ENCODE peak calls at places on chromosome 14, in six cellular contexts. Y is GM12878, D is GM12891, X is HepG2, L is H1, R is K562. N is an unnamed sample.

GRCh38 chr14:50059773-50060629 is 56.4 kb downstream of the VCPKMT start:
- DNase-seq in Y (no peak), D (no peak), X (peak; percentile 42), L (no peak), R (no peak), N (no peak)

GRCh38 chr14:52551696-52552062 is 626 bp downstream of the TXNDC16 start:
- DNase-seq in Y (no peak), D (no peak), X (peak; percentile 32), L (no peak), R (no peak), N (no peak)

GRCh38 chr14:73251516-73252215 is 14.4 kb downstream of the PAPLN start:
- DNase-seq in Y (no peak), D (no peak), X (no peak), L (no peak), R (no peak), N (no peak)

GRCh38 chr14:51563560-51563959 is 88.2 kb upstream of the FRMD6 start:
- DNase-seq in Y (no peak), D (no peak), X (no peak), L (no peak), R (no peak), N (no peak)

GRCh38 chr14:68659021-68659931 is 133.6 kb downstream of the ZFP36L1 start:
- DNase-seq in Y (no peak), D (no peak), X (no peak), L (peak; percentile 42), R (no peak), N (no peak)

GRCh38 chr14:72610831-72611200 is 283.1 kb downstream of the DPF3 start:
- DNase-seq in Y (no peak), D (no peak), X (no peak), L (peak; percentile 20), R (no peak), N (no peak)

GRCh38 chr14:62914025-62914424 is 131.2 kb downstream of the KCNH5 start:
- DNase-seq in Y (no peak), D (no peak), X (no peak), L (no peak), R (no peak), N (no peak)

GRCh38 chr14:29462271-29462670 is 465.4 kb downstream of the PRKD1 start:
- DNase-seq in Y (no peak), D (no peak), X (no peak), L (no peak), R (no peak), N (no peak)

GRCh38 chr14:91413547-91414474 is 3.8 kb downstream of the CCDC88C start:
- DNase-seq in Y (no peak), D (no peak), X (no peak), L (peak; percentile 87), R (no peak), N (no peak)

GRCh38 chr14:93688239-93688666 is 100.0 kb downstream of the PRIMA1 start:
- DNase-seq in Y (no peak), D (no peak), X (no peak), L (peak; percentile 66), R (no peak), N (no peak)

GRCh38 chr14:61586539-61587396 is 108.5 kb upstream of the HIF1A start:
- DNase-seq in Y (no peak), D (no peak), X (no peak), L (peak; percentile 13), R (no peak), N (no peak)

GRCh38 chr14:103581954-103582703 is 19.4 kb downstream of the COA8 start:
- DNase-seq in Y (no peak), D (no peak), X (no peak), L (no peak), R (no peak), N (no peak)

GRCh38 chr14:80865565-80865964 is 76.0 kb downstream of the CEP128 start:
- DNase-seq in Y (no peak), D (no peak), X (no peak), L (no peak), R (no peak), N (no peak)

GRCh38 chr14:81453166-81453766 is 53.1 kb upstream of the STON2 start:
- DNase-seq in Y (no peak), D (peak; percentile 30), X (peak; percentile 47), L (peak; percentile 74), R (peak; percentile 42), N (peak; percentile 23)

GRCh38 chr14:104928391-104929133 is 3.9 kb downstream of the PLD4 start:
- DNase-seq in Y (no peak), D (no peak), X (no peak), L (no peak), R (no peak), N (no peak)

GRCh38 chr14:75025082-75025481 is 22.4 kb downstream of the EIF2B2 start:
- DNase-seq in Y (no peak), D (no peak), X (no peak), L (no peak), R (no peak), N (no peak)

GRCh38 chr14:103023881-103024473 is 33.4 kb downstream of the CDC42BPB start:
- DNase-seq in Y (no peak), D (no peak), X (no peak), L (no peak), R (no peak), N (no peak)

GRCh38 chr14:81137316-81137715 is 83.4 kb downstream of the GTF2A1 start:
- DNase-seq in Y (no peak), D (no peak), X (no peak), L (no peak), R (no peak), N (no peak)

GRCh38 chr14:52950898-52951729 is at the start of gene FERMT2:
- DNase-seq in Y (no peak), D (peak; percentile 56), X (peak; percentile 79), L (peak; percentile 91), R (peak; percentile 59), N (peak; percentile 52)

GRCh38 chr14:50744242-50744641 is 76.1 kb upstream of the SAV1 start:
- DNase-seq in Y (no peak), D (no peak), X (no peak), L (no peak), R (no peak), N (no peak)

GRCh38 chr14:42299692-42300091 is 693.0 kb downstream of the LRFN5 start:
- DNase-seq in Y (peak; percentile 8), D (no peak), X (no peak), L (no peak), R (no peak), N (no peak)

GRCh38 chr14:90168425-90169105 is 87.8 kb upstream of the PSMC1 start:
- DNase-seq in Y (no peak), D (no peak), X (no peak), L (no peak), R (no peak), N (no peak)

GRCh38 chr14:98101323-98101722 is 1170.7 kb downstream of the BCL11B start:
- DNase-seq in Y (no peak), D (no peak), X (no peak), L (no peak), R (no peak), N (no peak)

GRCh38 chr14:104212206-104213095 is 74.1 kb downstream of the KIF26A start:
- DNase-seq in Y (no peak), D (no peak), X (no peak), L (no peak), R (no peak), N (no peak)

GRCh38 chr14:71400821-71401447 is 493.7 kb downstream of the PCNX1 start:
- DNase-seq in Y (peak; percentile 40), D (no peak), X (no peak), L (no peak), R (no peak), N (no peak)

GRCh38 chr14:71408362-71409035 is 501.2 kb downstream of the PCNX1 start:
- DNase-seq in Y (no peak), D (no peak), X (no peak), L (no peak), R (no peak), N (no peak)

GRCh38 chr14:71405676-71406075 is 498.4 kb downstream of the PCNX1 start:
- DNase-seq in Y (no peak), D (no peak), X (no peak), L (no peak), R (no peak), N (no peak)

GRCh38 chr14:71399057-71399487 is 491.8 kb downstream of the PCNX1 start:
- DNase-seq in Y (peak; percentile 83), D (peak; percentile 5), X (no peak), L (no peak), R (no peak), N (no peak)

DNA sequence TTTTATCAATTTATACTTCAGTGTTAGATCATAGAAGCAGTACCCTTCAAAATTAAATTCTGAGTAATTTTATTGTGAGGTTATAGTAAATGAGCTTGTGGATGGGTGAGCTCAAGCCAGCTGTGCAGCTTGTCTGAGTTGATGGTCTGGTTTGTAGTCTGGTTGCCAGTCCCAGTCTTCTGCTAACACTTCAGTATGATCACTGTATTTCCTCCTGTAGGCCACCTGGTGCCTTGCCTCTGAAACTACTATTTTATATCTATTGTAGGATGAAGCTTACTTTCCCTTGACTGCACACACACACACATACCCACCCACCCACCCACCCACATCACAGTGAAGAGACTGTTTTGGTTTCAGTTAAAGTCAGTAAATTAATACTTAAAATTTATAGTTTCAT is 496.4 kb downstream of the PCNX1 start:
- DNase-seq in Y (peak; percentile 42), D (no peak), X (peak; percentile 39), L (no peak), R (no peak), N (no peak)
- TF ChIP-seq TAF1 in Y (no peak), D (no peak), X (no peak), L (no peak), R (no peak), N (no peak)

GRCh38 chr14:65348137-65348536 is 64.4 kb upstream of the FUT8 start:
- DNase-seq in Y (no peak), D (no peak), X (no peak), L (no peak), R (no peak), N (no peak)
- TF ChIP-seq POLR2A in Y (no peak), D (no peak), X (no peak), L (no peak), R (no peak), N (no peak)

GRCh38 chr14:69673578-69674305 is 62.3 kb downstream of the SUSD6 start:
- DNase-seq in Y (no peak), D (no peak), X (no peak), L (no peak), R (no peak), N (no peak)
- TF ChIP-seq TAF1 in Y (no peak), D (no peak), X (no peak), L (no peak), R (no peak), N (no peak)

DNA sequence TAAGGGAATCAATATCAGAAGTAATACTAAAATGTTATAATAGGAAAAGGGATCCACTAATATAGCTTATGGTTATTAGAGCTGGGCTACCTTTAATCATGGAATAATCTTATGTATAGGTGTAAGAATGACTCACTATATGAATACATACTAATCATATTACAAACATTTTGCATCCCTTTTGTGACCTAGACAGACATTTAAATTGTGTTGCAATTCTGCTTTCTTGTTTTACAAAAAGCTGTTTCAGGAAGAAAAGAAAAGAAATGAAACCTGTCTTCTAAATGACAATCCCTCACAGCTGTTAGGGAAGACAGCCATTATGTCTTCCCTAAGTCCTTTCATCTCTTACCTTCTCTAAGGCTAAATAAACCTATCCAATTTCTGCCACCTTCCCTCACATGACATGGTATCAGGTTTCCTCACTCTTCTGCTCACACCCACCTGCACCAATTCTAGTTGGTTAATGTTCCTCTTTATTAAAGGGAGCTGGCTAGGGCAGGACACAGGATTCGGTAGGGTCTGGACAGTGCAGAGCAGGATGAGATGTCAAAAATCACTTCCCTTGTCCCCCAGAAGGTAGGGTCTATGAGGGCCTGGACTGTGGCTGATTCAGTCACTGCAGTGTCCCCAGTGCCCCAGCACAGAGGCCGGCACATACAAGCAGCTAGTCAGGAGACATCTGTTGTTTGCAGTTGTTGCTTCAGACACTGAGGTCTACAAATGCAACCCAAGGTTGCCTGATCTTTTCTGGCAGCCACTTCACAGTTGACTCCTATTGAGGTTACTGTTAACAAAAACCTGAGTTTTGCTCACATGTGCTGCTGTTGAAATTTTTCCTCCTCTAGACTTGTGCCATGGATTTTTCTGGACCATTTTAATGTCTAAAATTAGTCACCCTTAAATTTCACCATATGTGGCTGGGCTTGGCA is 3.8 kb downstream of the DHRS7 start:
- DNase-seq in Y (no peak), D (no peak), X (peak; percentile 38), L (no peak), R (no peak), N (no peak)
- TF ChIP-seq POLR2A in Y (no peak), D (no peak), X (no peak), L (no peak), R (no peak), N (no peak)

N was measured in GM12892.